ENCODE peak calls at places on chromosomes 12 and 14, in eight cellular contexts. Y is A549, V is GM23338, A is fibroblast of pulmonary artery, F is mesothelial cell of epicardium, O is HFF-Myc, N is GM12865, B is neural crest cell. I is an unnamed sample.
A peak's percentile ranks its signal among the peaks of the same experiment; 100 is the strongest.

GRCh38 chr12:452667-453210 is 7.0 kb upstream of the B4GALNT3 start:
- DNase-seq in O (no peak), F (no peak), V (no peak), N (peak; percentile 65), B (no peak), Y (no peak), A (no peak), I (no peak)

GRCh38 chr14:71739273-71739990 is 192.8 kb upstream of the RGS6 start:
- DNase-seq in V (peak; percentile 45), O (no peak), B (no peak), A (peak; percentile 53), F (no peak), N (no peak), Y (peak; percentile 60), I (no peak)

GRCh38 chr12:95815635-95816212 is 25.2 kb upstream of the NTN4 start:
- DNase-seq in V (peak; percentile 46), N (peak; percentile 11), B (no peak), Y (peak; percentile 65), F (no peak), A (peak; percentile 62), O (no peak), I (no peak)

GRCh38 chr14:102418853-102419240 is 56.1 kb downstream of the TECPR2 start:
- DNase-seq in F (no peak), Y (no peak), A (no peak), V (no peak), N (no peak), O (no peak), B (no peak), I (no peak)

GRCh38 chr12:48021485-48022179 is 17.4 kb upstream of the COL2A1 start:
- DNase-seq in F (no peak), O (no peak), A (no peak), N (no peak), V (peak; percentile 94), B (no peak), Y (peak; percentile 24), I (no peak)

GRCh38 chr12:108702534-108702933 is 28.8 kb downstream of the CORO1C start:
- DNase-seq in A (no peak), N (no peak), B (no peak), O (no peak), V (no peak), Y (no peak), F (no peak), I (no peak)

GRCh38 chr12:124660846-124661245 is 93.4 kb upstream of the NCOR2 start:
- DNase-seq in O (no peak), V (no peak), Y (no peak), A (no peak), B (no peak), N (no peak), F (no peak), I (no peak)

GRCh38 chr14:99730876-99731351 is 46.8 kb downstream of the CYP46A1 start:
- DNase-seq in B (no peak), A (no peak), N (no peak), Y (no peak), O (no peak), V (no peak), F (no peak), I (no peak)

GRCh38 chr14:25953532-25954144 is 644.2 kb downstream of the NOVA1 start:
- DNase-seq in Y (no peak), N (no peak), O (no peak), V (no peak), F (no peak), A (peak; percentile 81), B (no peak), I (no peak)

GRCh38 chr12:46825526-46826414 is at the start of gene SLC38A4:
- DNase-seq in N (no peak), B (peak; percentile 20), Y (no peak), A (peak; percentile 51), V (peak; percentile 80), F (peak; percentile 41), O (peak; percentile 21), I (peak; percentile 30)

GRCh38 chr14:78763746-78764145 is 593.6 kb downstream of the NRXN3 start:
- DNase-seq in O (no peak), B (no peak), F (no peak), Y (no peak), A (no peak), N (no peak), V (no peak), I (no peak)

GRCh38 chr12:119780786-119781434 is 96.2 kb downstream of the CIT start:
- DNase-seq in F (no peak), Y (peak; percentile 57), B (peak; percentile 14), N (no peak), O (peak; percentile 36), A (peak; percentile 65), V (peak; percentile 73), I (peak; percentile 19)

GRCh38 chr12:113214938-113215400 is 6.3 kb upstream of the TPCN1 start:
- DNase-seq in O (peak; percentile 92), V (no peak), B (no peak), N (peak; percentile 78), F (no peak), Y (peak; percentile 83), A (peak; percentile 98), I (no peak)

GRCh38 chr12:56220611-56221232 is 1.0 kb downstream of the RNF41 start:
- DNase-seq in V (peak; percentile 52), A (peak; percentile 72), O (no peak), B (no peak), N (peak; percentile 41), F (no peak), Y (no peak), I (no peak)

GRCh38 chr12:56223571-56224101 is 506 bp upstream of the NABP2 start:
- DNase-seq in A (no peak), O (no peak), B (no peak), V (no peak), F (no peak), Y (no peak), N (no peak), I (no peak)

GRCh38 chr12:56221233-56221756 is 427 bp downstream of the RNF41 start:
- DNase-seq in A (peak; percentile 85), Y (peak; percentile 39), F (peak; percentile 75), B (peak; percentile 14), N (no peak), O (no peak), V (peak; percentile 81), I (no peak)

GRCh38 chr12:56222531-56222895 is 791 bp upstream of the RNF41 start:
- DNase-seq in F (no peak), Y (no peak), N (no peak), A (no peak), B (no peak), V (no peak), O (no peak), I (no peak)

GRCh38 chr12:56221757-56222530 is at the start of gene RNF41:
- DNase-seq in V (peak; percentile 99), Y (peak; percentile 97), B (peak; percentile 93), F (peak; percentile 97), N (peak; percentile 96), A (peak; percentile 99), O (peak; percentile 92), I (peak; percentile 89)
- TF ChIP-seq CTCF in V (no peak), Y (no peak), B (no peak), F (no peak), N (no peak), A (no peak), O (no peak), I (no peak)

DNA sequence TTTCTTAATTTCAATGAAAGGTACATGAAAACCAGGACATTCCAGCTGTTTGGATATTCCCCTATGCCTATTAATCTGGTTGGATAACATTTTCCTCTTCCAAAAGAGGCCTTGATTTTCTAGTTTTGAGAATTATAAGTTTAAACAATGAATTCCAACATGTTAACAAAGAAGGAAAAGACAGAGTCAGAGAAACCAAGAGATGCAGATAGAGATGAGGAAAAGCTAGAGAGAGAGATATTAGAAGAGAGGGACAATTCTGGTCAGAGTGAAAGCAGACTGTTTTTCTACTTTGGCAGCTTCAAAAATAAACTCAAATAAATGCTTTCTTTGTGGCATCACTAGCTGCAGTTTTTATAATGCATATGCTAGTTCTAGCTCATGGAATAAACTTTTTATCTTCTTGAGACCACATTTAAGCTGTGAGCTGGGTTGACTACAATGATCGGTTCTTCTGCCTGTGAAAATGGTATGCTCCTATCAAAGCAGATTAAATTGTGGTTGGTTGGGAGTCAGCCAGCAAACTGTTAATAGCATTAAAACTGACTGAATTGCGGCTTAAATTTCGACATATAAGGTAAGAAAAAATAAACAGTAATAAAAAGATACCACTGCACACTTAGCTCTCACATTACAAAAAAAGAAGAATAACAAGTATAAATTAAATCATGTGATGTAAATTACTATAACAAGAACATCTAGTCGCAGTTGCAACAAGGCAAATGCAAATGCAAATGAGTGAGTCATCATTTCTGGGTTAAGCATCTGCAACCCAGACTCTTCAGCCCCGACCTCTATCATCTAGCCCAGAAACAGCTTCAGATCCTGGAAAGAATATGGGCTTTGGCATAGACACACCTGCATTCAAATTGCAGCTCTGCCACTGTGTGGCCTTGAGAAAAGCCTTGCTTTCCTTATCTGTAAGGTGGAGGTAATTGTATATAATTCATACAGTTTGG is 19.7 kb upstream of the DHRS7 start:
- DNase-seq in O (no peak), Y (no peak), F (no peak), N (no peak), B (no peak), A (no peak), V (no peak), I (no peak)
- TF ChIP-seq CTCF in O (no peak), Y (peak; percentile 11), F (peak; percentile 31), N (no peak), B (peak; percentile 29), A (no peak), V (no peak), I (no peak)

DNA sequence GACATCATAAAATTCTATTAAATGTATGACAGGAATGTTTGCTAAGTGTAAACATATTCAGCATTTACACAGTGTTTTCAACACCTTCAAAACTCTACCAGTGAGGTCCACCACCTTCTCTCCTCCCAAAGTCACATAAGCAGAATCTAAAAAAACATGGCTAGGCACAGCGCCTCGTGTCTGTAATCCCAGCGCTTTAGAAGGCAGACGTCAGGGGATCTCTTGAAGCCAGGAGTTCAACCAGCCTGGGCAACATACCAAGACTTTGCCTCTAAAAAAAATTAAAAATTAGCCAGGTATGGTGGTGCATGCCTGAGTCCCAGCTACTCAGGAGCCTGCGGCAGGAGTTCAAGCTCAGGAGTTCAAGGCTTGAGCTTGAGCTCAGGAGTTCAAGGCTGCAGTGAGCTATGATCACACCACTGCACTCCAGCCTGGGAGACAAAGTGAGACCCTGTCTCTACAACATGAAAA is 30.0 kb downstream of the NUMB start:
- DNase-seq in F (no peak), B (no peak), A (no peak), V (no peak), N (no peak), O (no peak), Y (peak; percentile 76), I (no peak)
- TF ChIP-seq CTCF in F (no peak), B (no peak), A (no peak), V (no peak), N (no peak), O (no peak), Y (no peak), I (no peak)

DNA sequence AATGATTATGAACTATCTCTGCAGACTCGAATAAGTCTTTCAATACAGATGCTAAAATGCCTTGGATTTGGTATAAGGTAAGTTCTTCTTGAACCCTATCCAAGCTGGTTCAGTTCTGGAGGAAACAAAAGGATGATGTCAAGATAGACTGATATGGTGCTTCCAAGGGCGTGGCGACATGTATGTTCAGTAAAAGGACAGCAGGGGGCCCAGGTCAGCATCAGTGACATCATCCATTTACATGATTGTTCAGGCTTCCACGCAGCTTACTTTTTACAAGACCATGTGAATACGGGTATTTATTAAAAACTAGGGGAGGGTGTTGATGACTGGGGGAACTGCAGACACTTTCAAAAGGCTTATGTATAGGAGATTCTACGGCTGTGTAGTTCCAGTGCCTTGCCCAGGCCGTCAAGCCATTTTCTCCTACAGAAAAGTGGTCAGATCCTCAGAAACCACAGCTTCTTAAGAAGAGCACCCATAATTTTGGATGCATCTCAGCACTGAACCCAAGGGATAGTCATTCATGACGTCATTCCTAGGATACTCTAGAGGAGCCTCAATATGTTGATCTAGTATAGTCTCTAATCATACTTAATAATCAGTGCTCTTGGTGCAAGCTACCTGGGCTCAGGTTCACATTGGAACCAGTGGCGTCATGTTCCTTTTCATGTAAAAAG is 527.7 kb downstream of the FUT8 start:
- DNase-seq in A (no peak), F (no peak), V (peak; percentile 26), Y (peak; percentile 51), B (peak; percentile 14), O (peak; percentile 10), N (peak; percentile 57), I (no peak)
- TF ChIP-seq CTCF in A (peak; percentile 8), F (peak; percentile 35), V (peak; percentile 27), Y (no peak), B (peak; percentile 56), O (peak; percentile 25), N (peak; percentile 36), I (peak; percentile 38)